ENCODE peak calls at places on chromosomes 3 and 15, in seven cellular contexts. D is transverse colon, K is PC-3, N is prostate gland, J is endodermal cell, Q is heart left ventricle, U is tibial artery. Y is an unnamed sample. For H3K36me3 and H3K4me1, the result is how much of the 10 kb centered on the place peaks cover.

GRCh38 chr3:194876403-194877165 is 190.9 kb downstream of the FAM43A start:
- DNase-seq in D (no peak), K (no peak), N (no peak), J (peak), Q (peak), U (no peak), Y (no peak)

GRCh38 chr3:183897606-183898384 is 13.1 kb upstream of the PARL start:
- DNase-seq in D (no peak), K (no peak), N (no peak), J (no peak), Q (no peak), U (no peak), Y (no peak)

GRCh38 chr15:47756872-47757271 is 39.6 kb downstream of the SEMA6D start:
- DNase-seq in D (peak), K (peak), N (no peak), J (no peak), Q (no peak), U (no peak), Y (peak)

GRCh38 chr3:46903341-46904302 is 26.1 kb downstream of the PTH1R start:
- DNase-seq in D (no peak), K (peak), N (no peak), J (no peak), Q (peak), U (peak), Y (no peak)

GRCh38 chr15:45943255-45943654 is 308.4 kb downstream of the SQOR start:
- DNase-seq in D (no peak), K (peak), N (no peak), J (no peak), Q (no peak), U (no peak), Y (no peak)

GRCh38 chr3:46080124-46080991 is 53.1 kb upstream of the XCR1 start:
- DNase-seq in D (no peak), K (peak), N (no peak), J (no peak), Q (no peak), U (no peak), Y (peak)

GRCh38 chr3:152321321-152321720 is 52.6 kb downstream of the MBNL1 start:
- DNase-seq in D (no peak), K (no peak), N (no peak), J (no peak), Q (no peak), U (no peak), Y (no peak)

GRCh38 chr15:64767203-64767602 is 8.2 kb downstream of the RBPMS2 start:
- DNase-seq in D (no peak), K (no peak), N (no peak), J (no peak), Q (no peak), U (no peak), Y (no peak)

GRCh38 chr15:85316244-85316934 is 64.0 kb upstream of the AKAP13 start:
- DNase-seq in D (no peak), K (peak), N (no peak), J (no peak), Q (no peak), U (no peak), Y (peak)

GRCh38 chr3:119514637-119515036 is 16.3 kb downstream of the TIMMDC1 start:
- DNase-seq in D (no peak), K (no peak), N (no peak), J (no peak), Q (no peak), U (no peak), Y (no peak)

GRCh38 chr3:119517112-119517511 is 18.8 kb downstream of the TIMMDC1 start:
- DNase-seq in D (no peak), K (no peak), N (no peak), J (no peak), Q (peak), U (no peak), Y (no peak)

DNA sequence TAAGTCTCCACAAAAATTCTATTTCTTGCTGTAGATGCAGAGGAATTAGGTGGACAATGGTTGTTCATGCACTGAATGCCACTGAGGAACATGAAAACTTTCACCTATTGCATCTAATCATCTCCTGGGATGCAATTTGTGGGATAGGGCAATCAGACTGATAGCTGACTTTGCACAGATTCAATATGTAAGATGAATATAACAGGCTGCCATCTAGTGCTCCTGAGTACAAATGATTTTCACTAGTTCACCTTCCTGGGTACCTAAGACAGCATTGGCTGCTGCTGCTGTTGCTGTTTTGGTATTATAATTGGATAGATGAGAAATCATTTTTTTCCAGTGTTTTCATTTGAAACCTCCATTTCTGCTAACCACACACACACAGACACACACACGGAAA is 19.7 kb downstream of the TIMMDC1 start:
- DNase-seq in D (no peak), K (no peak), N (no peak), J (no peak), Q (no peak), U (no peak), Y (no peak)
- H3K36me3 ChIP-seq in D (under half), K (half or more), N (under half), J (half or more), Q (half or more), U (half or more), Y (under half)

DNA sequence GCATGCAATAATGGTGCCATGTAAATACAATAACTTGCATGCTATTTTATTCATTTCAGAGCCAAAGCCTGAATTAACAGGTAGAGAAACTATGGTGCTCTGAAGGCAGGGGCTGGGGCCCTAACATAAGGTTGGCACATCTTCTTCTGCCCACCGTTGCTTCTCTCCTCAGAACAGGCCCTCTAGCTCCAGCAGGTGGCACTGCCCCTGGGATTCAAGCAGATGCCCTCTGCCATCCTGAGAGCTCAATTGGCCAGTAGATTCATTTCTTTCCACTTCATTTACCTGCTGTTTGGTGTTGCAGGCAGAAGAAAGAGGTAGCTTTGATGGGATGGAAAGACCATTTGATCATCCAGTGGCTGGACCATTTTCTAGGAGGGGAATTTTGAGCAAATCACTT is 130.5 kb downstream of the FOXB1 start:
- DNase-seq in D (no peak), K (peak), N (no peak), J (no peak), Q (no peak), U (no peak), Y (no peak)
- TF ChIP-seq CTCF in D (peak), K (peak), N (no peak), J (peak), Q (no peak), U (no peak), Y (no peak)

GRCh38 chr3:123008808-123009207 is 18.8 kb downstream of the SEMA5B start:
- DNase-seq in D (no peak), K (no peak), N (no peak), J (no peak), Q (no peak), U (no peak), Y (no peak)
- H3K4me1 ChIP-seq in D (under half), K (under half), N (under half), J (under half), Q (under half), U (under half), Y (under half)

GRCh38 chr15:90471126-90471525 is 58.6 kb upstream of the CRTC3 start:
- DNase-seq in D (no peak), K (no peak), N (no peak), J (no peak), Q (no peak), U (no peak), Y (no peak)
- H3K36me3 ChIP-seq in D (under half), K (under half), N (under half), J (half or more), Q (half or more), U (half or more), Y (under half)

GRCh38 chr15:87599616-87600015 is 656.9 kb downstream of the NTRK3 start:
- DNase-seq in D (no peak), K (no peak), N (no peak), J (no peak), Q (no peak), U (no peak), Y (peak)

GRCh38 chr15:87609909-87610308 is 646.6 kb downstream of the NTRK3 start:
- DNase-seq in D (no peak), K (no peak), N (no peak), J (no peak), Q (no peak), U (no peak), Y (no peak)

GRCh38 chr15:87609474-87609873 is 647.1 kb downstream of the NTRK3 start:
- DNase-seq in D (no peak), K (peak), N (no peak), J (no peak), Q (no peak), U (no peak), Y (peak)

GRCh38 chr15:87608238-87609028 is 648.1 kb downstream of the NTRK3 start:
- DNase-seq in D (no peak), K (no peak), N (no peak), J (no peak), Q (no peak), U (no peak), Y (no peak)

DNA sequence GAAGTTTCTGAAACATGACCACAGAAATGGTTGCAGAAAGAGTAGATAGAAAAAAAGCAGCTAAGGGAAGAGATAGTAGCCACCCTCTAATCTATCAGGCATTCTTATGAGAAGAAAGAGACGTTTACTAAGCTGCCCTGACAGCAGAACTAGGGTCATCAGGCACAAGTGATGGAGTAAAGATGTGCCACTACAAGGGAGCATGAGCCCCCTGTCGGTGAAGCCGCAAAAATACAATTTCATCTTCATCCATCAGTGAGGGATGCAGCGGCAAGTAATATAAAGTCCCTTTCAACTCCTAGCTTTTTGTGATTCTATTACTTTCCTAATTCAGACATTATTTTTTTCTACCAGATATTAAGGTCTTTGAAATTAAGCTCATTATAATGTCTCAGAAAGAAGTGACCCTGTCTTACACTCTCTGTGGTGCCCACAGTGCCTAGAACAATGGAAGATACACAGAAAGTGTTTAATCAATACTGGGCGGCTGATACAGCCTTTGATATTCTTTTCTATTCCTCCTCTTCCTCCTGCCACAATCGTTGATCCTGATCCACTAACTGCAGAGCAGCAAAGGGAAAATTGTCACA is 651.6 kb downstream of the NTRK3 start:
- DNase-seq in D (no peak), K (peak), N (no peak), J (peak), Q (no peak), U (no peak), Y (no peak)
- TF ChIP-seq CTCF in D (peak), K (peak), N (no peak), J (peak), Q (peak), U (no peak), Y (peak)

GRCh38 chr15:68620721-68621528 is 42.1 kb downstream of the CORO2B start:
- DNase-seq in D (peak), K (no peak), N (no peak), J (no peak), Q (peak), U (peak), Y (peak)
- H3K4me1 ChIP-seq in D (under half), K (under half), N (under half), J (under half), Q (under half), U (under half), Y (under half)

Y was measured in fibroblast of lung.